ENCODE peak calls at places on chromosome 13, in five cellular contexts. P is naive thymus-derived CD8-positive, alpha-beta T cell; F is GF-D8; J is stimulated activated CD8-positive, alpha-beta memory T cell treated with anti-CD3 and anti-CD28 coated beads, Interleukin-12 subunit alpha, Interleukin-12 subunit beta, amount 100 ng/mL, for 4 hours; B is NCI-H1105. T is an unnamed sample.

GRCh38 chr13:77033717-77034302 is 6.9 kb upstream of the FBXL3 start:
- DNase-seq in P (no peak), F (no peak), J (no peak), B (no peak), T (no peak)

GRCh38 chr13:50576156-50576555 is 267.3 kb downstream of the DLEU7 start:
- DNase-seq in P (no peak), F (no peak), J (no peak), B (peak; percentile 84), T (no peak)

GRCh38 chr13:35481777-35482176 is 5.3 kb upstream of the MAB21L1 start:
- DNase-seq in P (no peak), F (no peak), J (no peak), B (no peak), T (no peak)

GRCh38 chr13:19185086-19185864 is 3.7 kb upstream of the TUBA3C start:
- DNase-seq in P (no peak), F (no peak), J (no peak), B (no peak), T (no peak)

GRCh38 chr13:32881074-32881791 is 135.0 kb upstream of the KL start:
- DNase-seq in P (no peak), F (no peak), J (no peak), B (no peak), T (no peak)

GRCh38 chr13:26515721-26516120 is 41.8 kb upstream of the WASF3 start:
- DNase-seq in P (no peak), F (no peak), J (no peak), B (no peak), T (no peak)

GRCh38 chr13:95630593-95630992 is 13.9 kb downstream of the DZIP1 start:
- DNase-seq in P (no peak), F (no peak), J (no peak), B (no peak), T (no peak)

GRCh38 chr13:106755542-106755941 is 187.6 kb upstream of the ARGLU1 start:
- DNase-seq in P (no peak), F (no peak), J (no peak), B (no peak), T (no peak)

GRCh38 chr13:67204731-67205130 is 25.4 kb downstream of the PCDH9 start:
- DNase-seq in P (no peak), F (no peak), J (no peak), B (peak; percentile 64), T (no peak)

GRCh38 chr13:96191367-96191766 is 101.5 kb downstream of the HS6ST3 start:
- DNase-seq in P (no peak), F (no peak), J (no peak), B (no peak), T (no peak)

GRCh38 chr13:25659091-25659502 is 287.3 kb downstream of the ATP8A2 start:
- DNase-seq in P (no peak), F (no peak), J (no peak), B (peak; percentile 64), T (no peak)

GRCh38 chr13:75533866-75534265 is 3.8 kb downstream of the COMMD6 start:
- DNase-seq in P (no peak), F (no peak), J (no peak), B (no peak), T (no peak)

GRCh38 chr13:76799696-76800095 is 86.5 kb downstream of the KCTD12 start:
- DNase-seq in P (no peak), F (no peak), J (no peak), B (no peak), T (no peak)

GRCh38 chr13:72390909-72391308 is 336.5 kb downstream of the MZT1 start:
- DNase-seq in P (no peak), F (no peak), J (no peak), B (no peak), T (no peak)

GRCh38 chr13:66967825-66968597 is 262.1 kb downstream of the PCDH9 start:
- DNase-seq in P (no peak), F (no peak), J (no peak), B (no peak), T (no peak)

GRCh38 chr13:39415003-39415402 is 188.0 kb downstream of the LHFPL6 start:
- DNase-seq in P (no peak), F (no peak), J (no peak), B (no peak), T (no peak)

GRCh38 chr13:51549593-51549992 is 34.7 kb upstream of the WDFY2 start:
- DNase-seq in P (no peak), F (no peak), J (no peak), B (no peak), T (no peak)

GRCh38 chr13:41544824-41545707 is 87.7 kb downstream of the RGCC start:
- DNase-seq in P (no peak), F (no peak), J (no peak), B (no peak), T (no peak)

GRCh38 chr13:39038569-39038898 is 278 bp downstream of the NHLRC3 start:
- DNase-seq in P (peak; percentile 57), F (peak; percentile 55), J (no peak), B (no peak), T (peak; percentile 30)

GRCh38 chr13:72246396-72246795 is 379.4 kb upstream of the DACH1 start:
- DNase-seq in P (no peak), F (no peak), J (no peak), B (no peak), T (no peak)

GRCh38 chr13:51341804-51342203 is 2.3 kb downstream of the SERPINE3 start:
- DNase-seq in P (no peak), F (no peak), J (no peak), B (no peak), T (no peak)

GRCh38 chr13:58397596-58398387 is 766.2 kb downstream of the PCDH17 start:
- DNase-seq in P (no peak), F (no peak), J (no peak), B (no peak), T (no peak)

GRCh38 chr13:27007166-27007565 is 164.4 kb downstream of the USP12 start:
- DNase-seq in P (no peak), F (no peak), J (no peak), B (peak; percentile 21), T (no peak)

GRCh38 chr13:57123660-57124059 is 17.1 kb upstream of the PRR20A start:
- DNase-seq in P (no peak), F (no peak), J (no peak), B (peak; percentile 78), T (no peak)

GRCh38 chr13:28574617-28575142 is 79.8 kb upstream of the FLT1 start:
- DNase-seq in P (no peak), F (no peak), J (no peak), B (no peak), T (no peak)

GRCh38 chr13:25882732-25883357 is 169.0 kb downstream of the SHISA2 start:
- DNase-seq in P (peak; percentile 28), F (no peak), J (no peak), B (no peak), T (no peak)

GRCh38 chr13:67120872-67121531 is 109.1 kb downstream of the PCDH9 start:
- DNase-seq in P (no peak), F (no peak), J (no peak), B (no peak), T (no peak)

GRCh38 chr13:93108111-93108581 is 118.5 kb upstream of the GPC6 start:
- DNase-seq in P (no peak), F (no peak), J (no peak), B (no peak), T (no peak)

GRCh38 chr13:51601601-51602348 is 17.5 kb downstream of the WDFY2 start:
- DNase-seq in P (no peak), F (peak; percentile 47), J (no peak), B (no peak), T (no peak)

GRCh38 chr13:99320693-99321481 is 13.7 kb upstream of the GPR183 start:
- DNase-seq in P (no peak), F (peak; percentile 88), J (no peak), B (no peak), T (no peak)

GRCh38 chr13:46622918-46623256 is 69.9 kb downstream of the LRCH1 start:
- DNase-seq in P (no peak), F (no peak), J (no peak), B (peak; percentile 60), T (no peak)

GRCh38 chr13:43240278-43240677 is 216.9 kb downstream of the DNAJC15 start:
- DNase-seq in P (no peak), F (no peak), J (no peak), B (no peak), T (no peak)

GRCh38 chr13:102940143-102940542 is 94.3 kb downstream of the ERCC5 start:
- DNase-seq in P (no peak), F (no peak), J (no peak), B (no peak), T (no peak)

GRCh38 chr13:27076411-27076810 is 95.2 kb downstream of the USP12 start:
- DNase-seq in P (no peak), F (no peak), J (no peak), B (peak; percentile 29), T (no peak)

GRCh38 chr13:108508263-108508662 is 121.1 kb upstream of the MYO16 start:
- DNase-seq in P (no peak), F (no peak), J (no peak), B (no peak), T (no peak)

T was measured in effector CD8-positive, alpha-beta T cell.